ENCODE peak calls at places on chromosomes 16 and 17, in nine cellular contexts. N, I, K, O, A, V, T, U and L are unnamed samples.

GRCh38 chr16:79188115-79188779 is 412.3 kb downstream of the MAF start:
- DNase-seq in V (no peak), U (no peak), N (no peak), A (no peak), I (no peak), O (no peak), T (no peak), K (no peak), L (no peak)

GRCh38 chr16:21638573-21638975 is 13.8 kb downstream of the IGSF6 start:
- DNase-seq in A (no peak), N (no peak), K (no peak), O (no peak), U (no peak), V (no peak), T (no peak), I (no peak), L (peak; percentile 46)

GRCh38 chr17:56781944-56782737 is 51.6 kb downstream of the C17orf67 start:
- DNase-seq in A (no peak), U (no peak), I (no peak), N (no peak), V (no peak), K (no peak), O (no peak), T (no peak), L (no peak)

GRCh38 chr16:21088646-21089538 is 61.8 kb downstream of the DNAH3 start:
- DNase-seq in N (no peak), I (peak; percentile 8), A (no peak), O (no peak), T (no peak), V (no peak), U (no peak), K (no peak), L (peak; percentile 84)

GRCh38 chr16:79651363-79651762 is 50.8 kb upstream of the MAF start:
- DNase-seq in T (no peak), I (no peak), N (no peak), A (no peak), V (peak; percentile 39), U (no peak), K (peak; percentile 52), O (peak; percentile 28), L (peak; percentile 83)

GRCh38 chr17:35780876-35781409 is 14.5 kb downstream of the MMP28 start:
- DNase-seq in O (no peak), U (no peak), A (no peak), N (no peak), V (no peak), K (no peak), I (no peak), T (no peak), L (no peak)

GRCh38 chr16:72722552-72722951 is 325.4 kb downstream of the ZFHX3 start:
- DNase-seq in A (no peak), O (no peak), V (no peak), T (no peak), K (no peak), U (no peak), I (no peak), N (no peak), L (no peak)

GRCh38 chr17:17701658-17702057 is 20.4 kb downstream of the RAI1 start:
- DNase-seq in U (no peak), I (no peak), T (no peak), A (no peak), K (no peak), V (no peak), O (no peak), N (no peak), L (no peak)

GRCh38 chr16:67029249-67030096 is 524 bp downstream of the CBFB start:
- DNase-seq in V (peak; percentile 68), T (peak; percentile 93), A (peak; percentile 70), O (peak; percentile 73), I (no peak), N (peak; percentile 46), K (peak; percentile 71), U (peak; percentile 58), L (peak; percentile 45)

GRCh38 chr17:36590082-36590481 is 1.6 kb upstream of the DHRS11 start:
- DNase-seq in A (no peak), V (no peak), O (no peak), I (no peak), U (peak; percentile 91), K (no peak), T (no peak), N (no peak), L (no peak)

GRCh38 chr16:79408355-79408754 is 192.2 kb downstream of the MAF start:
- DNase-seq in N (no peak), I (no peak), T (no peak), K (no peak), O (no peak), A (no peak), U (no peak), V (no peak), L (no peak)

GRCh38 chr16:84228321-84228838 is 11.4 kb downstream of the KCNG4 start:
- DNase-seq in N (no peak), T (no peak), A (no peak), K (peak; percentile 23), O (peak; percentile 73), U (peak; percentile 29), V (peak; percentile 82), I (peak; percentile 95), L (peak; percentile 92)

GRCh38 chr17:35084987-35085386 is 21.5 kb upstream of the RFFL start:
- DNase-seq in T (no peak), N (no peak), I (no peak), V (no peak), K (no peak), U (no peak), O (no peak), A (no peak), L (peak; percentile 55)

GRCh38 chr17:19513897-19514488 is 19.7 kb upstream of the SLC47A1 start:
- DNase-seq in K (peak; percentile 73), N (peak; percentile 49), U (no peak), A (peak; percentile 71), O (peak; percentile 64), I (no peak), V (peak; percentile 76), T (peak; percentile 84), L (peak; percentile 41)

GRCh38 chr17:79921411-79922160 is 82.3 kb upstream of the CBX4 start:
- DNase-seq in T (no peak), V (no peak), I (no peak), A (no peak), U (no peak), K (no peak), N (no peak), O (no peak), L (no peak)
- H3K27me3 ChIP-seq in T (no peaks in the 10 kb centered on the region), V (no peaks in the 10 kb centered on the region), I (peaks cover 90% of the 10 kb centered on the region), A (no peaks in the 10 kb centered on the region), U (peaks cover 6% of the 10 kb centered on the region), K (no peaks in the 10 kb centered on the region), N (no peaks in the 10 kb centered on the region), O (peaks cover 12% of the 10 kb centered on the region), L (no peaks in the 10 kb centered on the region)

DNA sequence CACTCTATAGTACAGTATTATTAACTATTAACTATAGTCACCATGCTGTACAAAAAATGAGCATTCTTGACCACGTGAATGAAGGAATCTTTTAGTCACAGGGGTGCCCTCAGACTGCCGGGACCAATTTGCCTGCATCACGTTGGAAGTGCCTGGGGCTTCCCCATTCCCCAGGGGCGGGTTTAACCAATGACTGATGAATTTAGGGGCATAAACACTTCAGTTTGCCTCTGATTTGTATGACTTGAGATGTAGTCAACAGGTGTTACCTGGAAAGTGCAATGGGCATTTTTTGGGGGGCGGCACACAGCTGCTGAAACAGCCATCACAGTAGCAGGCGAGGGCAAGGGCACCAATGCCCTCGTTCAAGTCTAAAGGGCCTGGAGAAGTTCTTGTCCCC is 8.7 kb upstream of the PYY start:
- DNase-seq in T (peak; percentile 33), A (peak; percentile 6), K (no peak), N (no peak), I (no peak), V (no peak), U (no peak), O (no peak), L (no peak)
- H3K27me3 ChIP-seq in T (no peaks in the 10 kb centered on the region), A (no peaks in the 10 kb centered on the region), K (no peaks in the 10 kb centered on the region), N (no peaks in the 10 kb centered on the region), I (peaks cover 28% of the 10 kb centered on the region), V (no peaks in the 10 kb centered on the region), U (no peaks in the 10 kb centered on the region), O (no peaks in the 10 kb centered on the region), L (peaks cover 6% of the 10 kb centered on the region)

GRCh38 chr16:57956924-57957323 is 14.0 kb downstream of the CNGB1 start:
- DNase-seq in K (no peak), N (no peak), U (no peak), T (no peak), I (no peak), V (no peak), O (no peak), A (peak; percentile 32), L (no peak)

GRCh38 chr16:57959121-57959520 is 11.8 kb downstream of the CNGB1 start:
- DNase-seq in N (no peak), A (peak; percentile 6), O (no peak), T (no peak), I (no peak), U (no peak), V (no peak), K (no peak), L (no peak)

GRCh38 chr16:57956270-57956808 is 14.6 kb downstream of the CNGB1 start:
- DNase-seq in T (no peak), N (no peak), K (no peak), U (no peak), A (peak; percentile 42), V (no peak), O (no peak), I (no peak), L (no peak)

GRCh38 chr16:57958544-57958943 is 12.4 kb downstream of the CNGB1 start:
- DNase-seq in O (no peak), V (no peak), K (no peak), U (no peak), T (peak; percentile 33), I (no peak), N (no peak), A (no peak), L (no peak)

DNA sequence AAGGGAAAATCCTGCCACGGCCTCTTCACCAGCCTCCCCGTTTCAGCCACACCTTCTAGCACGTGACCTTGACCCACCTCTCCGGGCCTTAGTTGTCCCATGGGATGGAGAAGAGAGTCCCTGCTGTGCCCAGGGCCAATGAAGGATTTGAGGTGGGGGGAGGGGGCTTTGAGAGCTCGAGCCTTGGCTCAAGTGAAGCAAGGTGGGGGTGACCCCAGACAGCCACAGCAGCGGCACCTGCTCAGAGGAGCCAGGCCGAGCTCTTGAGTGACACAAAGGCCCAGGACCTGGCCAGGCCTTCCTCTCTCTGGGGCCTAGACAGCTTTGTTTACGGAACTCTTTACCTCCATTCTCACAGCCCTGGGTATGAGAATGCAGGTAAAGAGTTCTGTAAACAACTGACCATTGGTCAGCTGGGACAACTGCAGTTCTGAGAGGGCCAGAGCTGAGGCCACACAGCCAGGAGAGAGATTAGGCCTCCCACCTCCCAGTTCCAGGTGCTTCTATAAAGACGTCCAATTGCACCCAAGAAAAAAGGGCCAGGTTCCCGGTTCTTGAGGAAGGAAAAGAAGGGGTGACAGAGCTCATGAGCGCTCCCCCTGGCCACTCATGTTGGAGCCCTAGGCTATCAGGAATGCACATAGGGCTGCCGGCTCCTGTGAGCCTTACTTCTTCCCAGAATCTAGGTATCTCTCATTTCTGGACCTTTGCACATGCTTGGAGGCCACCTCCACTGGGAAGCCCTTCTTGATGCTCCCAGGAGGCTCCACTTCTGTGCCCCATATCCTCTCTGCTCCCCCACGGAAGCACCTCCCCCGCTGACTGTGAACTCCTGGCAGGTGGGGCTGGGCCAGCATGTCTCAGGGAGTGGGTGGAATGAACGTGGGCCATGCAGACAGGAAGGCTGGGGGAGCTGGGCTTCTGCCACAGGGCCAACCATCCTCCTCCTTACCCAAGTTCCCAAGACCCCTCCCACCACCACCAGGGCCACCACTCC is 13.2 kb downstream of the CNGB1 start:
- DNase-seq in N (no peak), A (no peak), I (no peak), V (no peak), K (no peak), U (no peak), T (no peak), O (no peak), L (no peak)
- H3K27me3 ChIP-seq in N (no peaks in the 10 kb centered on the region), A (no peaks in the 10 kb centered on the region), I (no peaks in the 10 kb centered on the region), V (no peaks in the 10 kb centered on the region), K (no peaks in the 10 kb centered on the region), U (no peaks in the 10 kb centered on the region), T (no peaks in the 10 kb centered on the region), O (no peaks in the 10 kb centered on the region), L (no peaks in the 10 kb centered on the region)

GRCh38 chr17:74649909-74650308 is 26.4 kb upstream of the CD300E start:
- DNase-seq in I (no peak), N (no peak), O (no peak), K (no peak), A (no peak), T (no peak), V (no peak), U (no peak), L (no peak)
- H3K27me3 ChIP-seq in I (peaks cover 61% of the 10 kb centered on the region), N (peaks cover 6% of the 10 kb centered on the region), O (peaks cover 12% of the 10 kb centered on the region), K (peaks cover 7% of the 10 kb centered on the region), A (peaks cover 5% of the 10 kb centered on the region), T (no peaks in the 10 kb centered on the region), V (no peaks in the 10 kb centered on the region), U (peaks cover 19% of the 10 kb centered on the region), L (peaks cover 57% of the 10 kb centered on the region)